ENCODE peak calls at places on chromosomes 1 and 21, in nine cellular contexts. P is GOT3; X is stimulated activated effector memory CD8-positive, alpha-beta T cell treated with anti-CD3 and anti-CD28 coated beads, Interleukin-12 subunit alpha, Interleukin-12 subunit beta, amount 100 ng/mL, for 72 hours; M is CD4-positive, alpha-beta memory T cell; D is endodermal cell; C is T-helper 1 cell; G is tibial nerve; L is occipital lobe; V is GM03348. A is an unnamed sample.

GRCh38 chr1:77954521-77954920 is 24.4 kb downstream of the FUBP1 start:
- DNase-seq in P (no peak), X (no peak), M (no peak), D (no peak), C (no peak), G (no peak), L (no peak), V (no peak), A (no peak)

GRCh38 chr1:173413271-173413707 is 63.8 kb upstream of the PRDX6 start:
- DNase-seq in P (no peak), X (no peak), M (no peak), D (no peak), C (no peak), G (no peak), L (no peak), V (no peak), A (no peak)

GRCh38 chr1:10495942-10496341 is 21.2 kb downstream of the PEX14 start:
- DNase-seq in P (no peak), X (no peak), M (peak), D (no peak), C (no peak), G (no peak), L (no peak), V (no peak), A (no peak)

GRCh38 chr1:68904472-68904871 is 407.6 kb upstream of the DEPDC1 start:
- DNase-seq in P (no peak), X (no peak), M (no peak), D (peak), C (no peak), G (no peak), L (peak), V (no peak), A (no peak)

GRCh38 chr1:70667771-70668170 is 256.7 kb downstream of the CTH start:
- DNase-seq in P (no peak), X (no peak), M (no peak), D (no peak), C (no peak), G (no peak), L (no peak), V (peak), A (no peak)

GRCh38 chr1:223199094-223199647 is 56.1 kb upstream of the TLR5 start:
- DNase-seq in P (no peak), X (no peak), M (no peak), D (no peak), C (no peak), G (no peak), L (no peak), V (no peak), A (no peak)

GRCh38 chr1:94858276-94858675 is 38.1 kb downstream of the SLC44A3 start:
- DNase-seq in P (no peak), X (no peak), M (no peak), D (no peak), C (no peak), G (no peak), L (no peak), V (no peak), A (no peak)

GRCh38 chr1:55421317-55421716 is 206.2 kb upstream of the USP24 start:
- DNase-seq in P (no peak), X (no peak), M (no peak), D (no peak), C (no peak), G (no peak), L (no peak), V (no peak), A (no peak)

GRCh38 chr1:223135176-223135575 is 7.9 kb downstream of the TLR5 start:
- DNase-seq in P (peak), X (no peak), M (no peak), D (no peak), C (no peak), G (no peak), L (no peak), V (peak), A (no peak)

GRCh38 chr1:208083016-208083714 is 161.0 kb downstream of the PLXNA2 start:
- DNase-seq in P (no peak), X (no peak), M (no peak), D (peak), C (no peak), G (no peak), L (no peak), V (no peak), A (no peak)

GRCh38 chr1:168135116-168135981 is 1.4 kb downstream of the GPR161 start:
- DNase-seq in P (no peak), X (peak), M (peak), D (peak), C (no peak), G (no peak), L (no peak), V (no peak), A (no peak)

GRCh38 chr1:155873860-155874259 is 14.5 kb downstream of the SYT11 start:
- DNase-seq in P (no peak), X (no peak), M (no peak), D (no peak), C (no peak), G (no peak), L (peak), V (no peak), A (no peak)

GRCh38 chr1:178465011-178465410 is 31.8 kb downstream of the CLEC20A start:
- DNase-seq in P (no peak), X (no peak), M (no peak), D (no peak), C (no peak), G (no peak), L (no peak), V (peak), A (no peak)

GRCh38 chr1:230820568-230820967 is 47.8 kb downstream of the C1orf198 start:
- DNase-seq in P (no peak), X (peak), M (no peak), D (peak), C (no peak), G (no peak), L (peak), V (no peak), A (no peak)

GRCh38 chr1:238492271-238492670 is 601.5 kb upstream of the ZP4 start:
- DNase-seq in P (no peak), X (no peak), M (no peak), D (peak), C (no peak), G (no peak), L (no peak), V (no peak), A (no peak)

GRCh38 chr1:100265562-100265930 is 470 bp upstream of the RTCA start:
- DNase-seq in P (no peak), X (no peak), M (peak), D (no peak), C (no peak), G (no peak), L (no peak), V (peak), A (peak)

GRCh38 chr1:154141240-154141639 is 13.6 kb downstream of the NUP210L start:
- DNase-seq in P (no peak), X (no peak), M (no peak), D (no peak), C (no peak), G (no peak), L (no peak), V (peak), A (no peak)

GRCh38 chr1:151621351-151621750 is 9.5 kb downstream of the SNX27 start:
- DNase-seq in P (no peak), X (no peak), M (no peak), D (no peak), C (no peak), G (no peak), L (no peak), V (no peak), A (no peak)

GRCh38 chr1:91283421-91283726 is 121.3 kb downstream of the HFM1 start:
- DNase-seq in P (no peak), X (no peak), M (no peak), D (no peak), C (no peak), G (no peak), L (no peak), V (no peak), A (no peak)

GRCh38 chr21:42212261-42212660 is 6.7 kb upstream of the ABCG1 start:
- DNase-seq in P (no peak), X (no peak), M (no peak), D (peak), C (no peak), G (no peak), L (no peak), V (no peak), A (no peak)

GRCh38 chr1:234093741-234094140 is 189.3 kb downstream of the SLC35F3 start:
- DNase-seq in P (no peak), X (no peak), M (no peak), D (no peak), C (no peak), G (peak), L (no peak), V (no peak), A (no peak)

GRCh38 chr21:29360799-29361765 is 62.4 kb downstream of the BACH1 start:
- DNase-seq in P (no peak), X (no peak), M (no peak), D (no peak), C (no peak), G (no peak), L (no peak), V (no peak), A (no peak)

GRCh38 chr1:89363196-89363595 is 663 bp upstream of the GBP6 start:
- DNase-seq in P (no peak), X (no peak), M (no peak), D (no peak), C (no peak), G (no peak), L (no peak), V (no peak), A (peak)

GRCh38 chr1:26337206-26337535 is 16.8 kb downstream of the CRYBG2 start:
- DNase-seq in P (no peak), X (no peak), M (no peak), D (peak), C (no peak), G (no peak), L (no peak), V (no peak), A (no peak)

GRCh38 chr1:169590932-169591331 is 4.7 kb upstream of the F5 start:
- DNase-seq in P (no peak), X (no peak), M (no peak), D (no peak), C (no peak), G (no peak), L (no peak), V (no peak), A (no peak)

A was measured in T-helper 2 cell.